ENCODE peak calls at places on chromosomes 11 and 22, in ten cellular contexts. One of them, this sample, is unnamed.

GRCh38 chr11:4071828-4072421 is 22.7 kb upstream of the RRM1 start:
- DNase-seq in lower leg skin: no peak
- DNase-seq in neural crest cell: no peak
- DNase-seq in pancreas: no peak
- DNase-seq in kidney epithelial cell: no peak
- DNase-seq in right atrium auricular region: no peak
- DNase-seq in RWPE1: no peak
- DNase-seq in fibroblast of lung: peak
- DNase-seq in progenitor cell of endocrine pancreas: no peak
- DNase-seq in cardiac fibroblast: no peak
- DNase-seq in this sample: no peak

GRCh38 chr11:99275521-99275920 is 254.8 kb downstream of the CNTN5 start:
- DNase-seq in lower leg skin: no peak
- DNase-seq in neural crest cell: no peak
- DNase-seq in pancreas: no peak
- DNase-seq in kidney epithelial cell: peak
- DNase-seq in right atrium auricular region: no peak
- DNase-seq in RWPE1: no peak
- DNase-seq in fibroblast of lung: no peak
- DNase-seq in progenitor cell of endocrine pancreas: no peak
- DNase-seq in cardiac fibroblast: no peak
- DNase-seq in this sample: no peak

GRCh38 chr22:30308518-30309230 is 18.1 kb downstream of the TBC1D10A start:
- DNase-seq in lower leg skin: no peak
- DNase-seq in neural crest cell: no peak
- DNase-seq in pancreas: no peak
- DNase-seq in kidney epithelial cell: no peak
- DNase-seq in right atrium auricular region: no peak
- DNase-seq in RWPE1: no peak
- DNase-seq in fibroblast of lung: peak
- DNase-seq in progenitor cell of endocrine pancreas: no peak
- DNase-seq in cardiac fibroblast: no peak
- DNase-seq in this sample: no peak

GRCh38 chr22:44906248-44906936 is 103.4 kb downstream of the PHF21B start:
- DNase-seq in lower leg skin: no peak
- DNase-seq in neural crest cell: no peak
- DNase-seq in pancreas: no peak
- DNase-seq in kidney epithelial cell: no peak
- DNase-seq in right atrium auricular region: no peak
- DNase-seq in RWPE1: no peak
- DNase-seq in fibroblast of lung: no peak
- DNase-seq in progenitor cell of endocrine pancreas: no peak
- DNase-seq in cardiac fibroblast: no peak
- DNase-seq in this sample: no peak

GRCh38 chr11:19676508-19677379 is 35.9 kb upstream of the NAV2 start:
- DNase-seq in lower leg skin: no peak
- DNase-seq in neural crest cell: no peak
- DNase-seq in pancreas: no peak
- DNase-seq in kidney epithelial cell: no peak
- DNase-seq in right atrium auricular region: no peak
- DNase-seq in RWPE1: no peak
- DNase-seq in fibroblast of lung: no peak
- DNase-seq in progenitor cell of endocrine pancreas: no peak
- DNase-seq in cardiac fibroblast: peak
- DNase-seq in this sample: no peak

GRCh38 chr11:73168925-73169579 is 26.9 kb upstream of the FCHSD2 start:
- DNase-seq in lower leg skin: no peak
- DNase-seq in neural crest cell: no peak
- DNase-seq in pancreas: no peak
- DNase-seq in kidney epithelial cell: no peak
- DNase-seq in right atrium auricular region: no peak
- DNase-seq in RWPE1: no peak
- DNase-seq in fibroblast of lung: no peak
- DNase-seq in progenitor cell of endocrine pancreas: no peak
- DNase-seq in cardiac fibroblast: no peak
- DNase-seq in this sample: no peak

GRCh38 chr11:128324051-128324481 is 263.3 kb downstream of the ETS1 start:
- DNase-seq in lower leg skin: no peak
- DNase-seq in neural crest cell: no peak
- DNase-seq in pancreas: no peak
- DNase-seq in kidney epithelial cell: no peak
- DNase-seq in right atrium auricular region: no peak
- DNase-seq in RWPE1: no peak
- DNase-seq in fibroblast of lung: no peak
- DNase-seq in progenitor cell of endocrine pancreas: no peak
- DNase-seq in cardiac fibroblast: no peak
- DNase-seq in this sample: no peak

GRCh38 chr11:131865860-131866259 is 495.4 kb downstream of the NTM start:
- DNase-seq in lower leg skin: no peak
- DNase-seq in neural crest cell: no peak
- DNase-seq in pancreas: no peak
- DNase-seq in kidney epithelial cell: no peak
- DNase-seq in right atrium auricular region: no peak
- DNase-seq in RWPE1: no peak
- DNase-seq in fibroblast of lung: no peak
- DNase-seq in progenitor cell of endocrine pancreas: no peak
- DNase-seq in cardiac fibroblast: no peak
- DNase-seq in this sample: no peak

GRCh38 chr11:110026823-110027626 is 66.2 kb upstream of the ZC3H12C start:
- DNase-seq in lower leg skin: peak
- DNase-seq in neural crest cell: no peak
- DNase-seq in pancreas: no peak
- DNase-seq in kidney epithelial cell: no peak
- DNase-seq in right atrium auricular region: no peak
- DNase-seq in RWPE1: no peak
- DNase-seq in fibroblast of lung: no peak
- DNase-seq in progenitor cell of endocrine pancreas: no peak
- DNase-seq in cardiac fibroblast: no peak
- DNase-seq in this sample: no peak

GRCh38 chr22:35306350-35306967 is 6.8 kb downstream of the TOM1 start:
- DNase-seq in lower leg skin: no peak
- DNase-seq in neural crest cell: no peak
- DNase-seq in pancreas: no peak
- DNase-seq in kidney epithelial cell: no peak
- DNase-seq in right atrium auricular region: no peak
- DNase-seq in RWPE1: no peak
- DNase-seq in fibroblast of lung: no peak
- DNase-seq in progenitor cell of endocrine pancreas: no peak
- DNase-seq in cardiac fibroblast: peak
- DNase-seq in this sample: no peak

DNA sequence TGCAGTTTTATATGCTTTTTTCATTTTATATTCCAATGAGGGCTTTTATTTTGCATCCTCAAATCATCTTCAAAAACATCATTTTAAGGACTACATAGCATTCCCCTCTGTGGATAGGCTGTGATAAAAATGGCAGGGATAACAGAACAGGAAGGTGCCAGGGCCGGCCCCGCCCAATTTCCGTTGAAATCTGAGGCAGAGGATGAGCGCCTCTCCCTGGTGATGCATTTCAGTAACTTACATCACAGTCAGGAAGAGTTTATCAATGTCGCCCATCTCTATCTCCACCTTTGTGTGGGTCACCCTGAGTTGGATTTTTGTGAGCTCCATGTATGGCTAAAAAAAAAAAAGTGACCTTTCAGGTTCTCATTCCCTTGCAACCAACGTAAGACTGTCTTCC is 201.6 kb downstream of the DSCAML1 start:
- DNase-seq in lower leg skin: no peak
- DNase-seq in neural crest cell: no peak
- DNase-seq in pancreas: no peak
- DNase-seq in kidney epithelial cell: no peak
- DNase-seq in right atrium auricular region: no peak
- DNase-seq in RWPE1: no peak
- DNase-seq in fibroblast of lung: no peak
- DNase-seq in progenitor cell of endocrine pancreas: no peak
- DNase-seq in cardiac fibroblast: no peak
- DNase-seq in this sample: no peak
- TF ChIP-seq CTCF in lower leg skin: no peak
- TF ChIP-seq CTCF in neural crest cell: no peak
- TF ChIP-seq CTCF in pancreas: no peak
- TF ChIP-seq CTCF in kidney epithelial cell: no peak
- TF ChIP-seq CTCF in right atrium auricular region: no peak
- TF ChIP-seq CTCF in RWPE1: no peak
- TF ChIP-seq CTCF in fibroblast of lung: no peak
- TF ChIP-seq CTCF in progenitor cell of endocrine pancreas: no peak
- TF ChIP-seq CTCF in cardiac fibroblast: no peak
- TF ChIP-seq CTCF in this sample: no peak

GRCh38 chr11:74639533-74639932 is 47.2 kb downstream of the POLD3 start:
- DNase-seq in lower leg skin: no peak
- DNase-seq in neural crest cell: no peak
- DNase-seq in pancreas: no peak
- DNase-seq in kidney epithelial cell: no peak
- DNase-seq in right atrium auricular region: no peak
- DNase-seq in RWPE1: no peak
- DNase-seq in fibroblast of lung: no peak
- DNase-seq in progenitor cell of endocrine pancreas: no peak
- DNase-seq in cardiac fibroblast: peak
- DNase-seq in this sample: no peak

GRCh38 chr11:74633406-74634393 is 41.3 kb downstream of the POLD3 start:
- DNase-seq in lower leg skin: no peak
- DNase-seq in neural crest cell: no peak
- DNase-seq in pancreas: no peak
- DNase-seq in kidney epithelial cell: no peak
- DNase-seq in right atrium auricular region: no peak
- DNase-seq in RWPE1: no peak
- DNase-seq in fibroblast of lung: no peak
- DNase-seq in progenitor cell of endocrine pancreas: no peak
- DNase-seq in cardiac fibroblast: no peak
- DNase-seq in this sample: no peak

GRCh38 chr11:74636633-74637184 is 44.3 kb downstream of the POLD3 start:
- DNase-seq in lower leg skin: no peak
- DNase-seq in neural crest cell: no peak
- DNase-seq in pancreas: no peak
- DNase-seq in kidney epithelial cell: peak
- DNase-seq in right atrium auricular region: no peak
- DNase-seq in RWPE1: peak
- DNase-seq in fibroblast of lung: peak
- DNase-seq in progenitor cell of endocrine pancreas: no peak
- DNase-seq in cardiac fibroblast: peak
- DNase-seq in this sample: no peak

GRCh38 chr11:74630043-74630442 is 37.7 kb downstream of the POLD3 start:
- DNase-seq in lower leg skin: no peak
- DNase-seq in neural crest cell: no peak
- DNase-seq in pancreas: no peak
- DNase-seq in kidney epithelial cell: no peak
- DNase-seq in right atrium auricular region: no peak
- DNase-seq in RWPE1: no peak
- DNase-seq in fibroblast of lung: no peak
- DNase-seq in progenitor cell of endocrine pancreas: no peak
- DNase-seq in cardiac fibroblast: no peak
- DNase-seq in this sample: no peak

DNA sequence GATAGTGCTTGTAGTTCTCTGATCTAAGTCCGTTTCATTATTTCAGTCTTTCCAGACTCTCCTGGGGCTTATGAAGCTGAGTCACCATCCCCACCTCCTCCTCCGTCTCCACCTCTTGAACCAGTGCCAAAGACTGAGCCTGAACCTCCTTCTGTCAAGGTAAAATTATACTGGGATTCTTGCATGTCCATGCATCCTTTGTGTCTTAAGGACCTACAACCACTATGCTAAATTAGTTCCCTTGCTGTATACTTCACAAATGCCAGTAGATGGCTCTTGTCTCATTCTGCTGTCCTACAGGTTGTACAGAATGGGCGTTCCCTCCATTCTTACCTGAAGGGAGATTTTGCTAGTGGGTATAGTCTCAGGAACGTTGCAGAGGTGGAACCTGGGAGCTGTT is 42.2 kb downstream of the POLD3 start:
- DNase-seq in lower leg skin: no peak
- DNase-seq in neural crest cell: no peak
- DNase-seq in pancreas: no peak
- DNase-seq in kidney epithelial cell: peak
- DNase-seq in right atrium auricular region: no peak
- DNase-seq in RWPE1: peak
- DNase-seq in fibroblast of lung: peak
- DNase-seq in progenitor cell of endocrine pancreas: no peak
- DNase-seq in cardiac fibroblast: peak
- DNase-seq in this sample: no peak
- TF ChIP-seq CTCF in lower leg skin: no peak
- TF ChIP-seq CTCF in neural crest cell: no peak
- TF ChIP-seq CTCF in pancreas: peak
- TF ChIP-seq CTCF in kidney epithelial cell: peak
- TF ChIP-seq CTCF in right atrium auricular region: peak
- TF ChIP-seq CTCF in RWPE1: peak
- TF ChIP-seq CTCF in fibroblast of lung: peak
- TF ChIP-seq CTCF in progenitor cell of endocrine pancreas: peak
- TF ChIP-seq CTCF in cardiac fibroblast: peak
- TF ChIP-seq CTCF in this sample: no peak

DNA sequence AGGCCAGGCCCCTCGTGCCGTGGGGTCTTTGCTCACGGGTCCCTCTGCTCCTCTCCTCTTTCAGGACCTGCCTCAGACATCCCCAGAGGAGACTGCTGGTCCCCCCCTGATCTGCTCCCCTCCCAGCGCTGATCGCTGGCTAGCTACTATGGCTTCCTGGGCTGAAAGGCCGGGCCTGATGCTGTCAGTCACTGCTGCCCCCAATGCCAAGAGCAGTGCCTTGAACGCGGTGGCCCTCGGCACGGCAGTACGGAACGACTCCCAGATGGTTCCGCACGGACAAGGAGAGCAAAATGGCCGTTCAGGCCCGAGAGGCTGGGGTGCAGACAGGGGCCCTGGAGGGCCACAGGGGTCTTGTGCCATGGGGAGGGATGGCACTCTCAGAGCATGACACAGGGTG is 21.5 kb downstream of the SULT4A1 start:
- DNase-seq in lower leg skin: no peak
- DNase-seq in neural crest cell: no peak
- DNase-seq in pancreas: no peak
- DNase-seq in kidney epithelial cell: no peak
- DNase-seq in right atrium auricular region: no peak
- DNase-seq in RWPE1: no peak
- DNase-seq in fibroblast of lung: no peak
- DNase-seq in progenitor cell of endocrine pancreas: no peak
- DNase-seq in cardiac fibroblast: no peak
- DNase-seq in this sample: no peak
- TF ChIP-seq CTCF in lower leg skin: no peak
- TF ChIP-seq CTCF in neural crest cell: no peak
- TF ChIP-seq CTCF in pancreas: no peak
- TF ChIP-seq CTCF in kidney epithelial cell: no peak
- TF ChIP-seq CTCF in right atrium auricular region: no peak
- TF ChIP-seq CTCF in RWPE1: no peak
- TF ChIP-seq CTCF in fibroblast of lung: no peak
- TF ChIP-seq CTCF in progenitor cell of endocrine pancreas: no peak
- TF ChIP-seq CTCF in cardiac fibroblast: no peak
- TF ChIP-seq CTCF in this sample: no peak

DNA sequence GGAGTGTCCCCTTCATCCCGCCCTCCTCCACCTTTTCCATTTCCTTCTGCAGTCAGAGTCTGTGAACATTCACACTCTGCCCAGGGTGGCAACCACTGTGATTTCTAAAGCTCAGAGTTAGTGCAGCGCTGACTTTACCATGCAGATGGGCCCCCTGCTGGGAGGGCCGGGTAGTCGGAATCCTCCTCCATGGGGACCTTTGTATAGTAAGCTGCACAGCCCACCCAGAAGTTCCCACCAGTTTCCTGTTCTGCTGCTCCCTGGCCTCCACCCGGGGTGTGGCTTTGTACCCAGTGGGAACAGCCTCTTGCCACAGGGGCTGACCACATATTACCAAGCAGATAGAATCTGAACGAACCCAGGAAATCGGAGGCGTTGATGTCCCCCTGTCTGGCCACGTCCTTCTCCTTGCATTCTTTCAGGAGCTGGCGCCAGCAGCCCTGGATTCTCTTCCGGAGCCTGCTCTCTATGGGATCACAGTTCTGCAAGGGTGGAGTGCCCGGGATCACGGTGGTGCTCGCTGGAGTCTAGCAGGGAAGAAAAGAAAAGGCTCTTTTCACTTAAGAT is 125.3 kb downstream of the MPPED1 start:
- DNase-seq in lower leg skin: no peak
- DNase-seq in neural crest cell: no peak
- DNase-seq in pancreas: no peak
- DNase-seq in kidney epithelial cell: no peak
- DNase-seq in right atrium auricular region: no peak
- DNase-seq in RWPE1: no peak
- DNase-seq in fibroblast of lung: no peak
- DNase-seq in progenitor cell of endocrine pancreas: no peak
- DNase-seq in cardiac fibroblast: no peak
- DNase-seq in this sample: no peak
- TF ChIP-seq CTCF in lower leg skin: no peak
- TF ChIP-seq CTCF in neural crest cell: peak
- TF ChIP-seq CTCF in pancreas: no peak
- TF ChIP-seq CTCF in kidney epithelial cell: no peak
- TF ChIP-seq CTCF in right atrium auricular region: no peak
- TF ChIP-seq CTCF in RWPE1: no peak
- TF ChIP-seq CTCF in fibroblast of lung: no peak
- TF ChIP-seq CTCF in progenitor cell of endocrine pancreas: no peak
- TF ChIP-seq CTCF in cardiac fibroblast: no peak
- TF ChIP-seq CTCF in this sample: no peak

This sample was measured in mucosa of descending colon.